ENCODE peak calls at places on chromosomes 7 and 10, in five cellular contexts. C, V, K, N and O are unnamed samples.

GRCh38 chr10:77377678-77378352 is 259.8 kb downstream of the KCNMA1 start:
- DNase-seq in C (no peak), K (no peak), N (no peak), V (no peak), O (no peak)

GRCh38 chr10:125797999-125798662 is 22.5 kb upstream of the MMP21 start:
- DNase-seq in N (no peak), V (no peak), C (no peak), K (no peak), O (no peak)

GRCh38 chr10:42593284-42593683 is 45.1 kb downstream of the ZNF33B start:
- DNase-seq in N (no peak), C (no peak), V (no peak), K (no peak), O (no peak)

GRCh38 chr10:132546567-132547420 is 9.2 kb downstream of the INPP5A start:
- DNase-seq in N (peak), C (no peak), V (peak), K (no peak), O (no peak)

GRCh38 chr10:84659027-84659426 is 330.6 kb downstream of the CCSER2 start:
- DNase-seq in C (no peak), K (no peak), V (no peak), N (no peak), O (no peak)

GRCh38 chr10:13223241-13223640 is 10.9 kb downstream of the UCMA start:
- DNase-seq in C (no peak), K (no peak), V (no peak), N (no peak), O (no peak)

GRCh38 chr10:107166378-107166777 is 1.9 kb upstream of the SORCS1 start:
- DNase-seq in C (no peak), K (no peak), V (no peak), N (no peak), O (no peak)

GRCh38 chr10:132460071-132460470 is 63.1 kb downstream of the PWWP2B start:
- DNase-seq in N (no peak), C (no peak), K (no peak), V (no peak), O (no peak)

GRCh38 chr7:25643285-25643684 is 415.0 kb upstream of the NPVF start:
- DNase-seq in C (no peak), N (no peak), V (no peak), K (no peak), O (no peak)

GRCh38 chr10:129048513-129048912 is 418.5 kb upstream of the MGMT start:
- DNase-seq in C (no peak), N (peak), V (no peak), K (no peak), O (no peak)

GRCh38 chr7:90568213-90568612 is 27.9 kb upstream of the CDK14 start:
- DNase-seq in K (peak), C (no peak), V (no peak), N (no peak), O (peak)

GRCh38 chr7:71752171-71752935 is 620.4 kb downstream of the GALNT17 start:
- DNase-seq in V (peak), N (no peak), C (peak), K (peak), O (peak)

GRCh38 chr7:112942981-112943380 is 143.6 kb downstream of the GPR85 start:
- DNase-seq in V (no peak), N (no peak), C (no peak), K (no peak), O (no peak)

GRCh38 chr7:149414745-149415390 is 46.0 kb downstream of the ZNF777 start:
- DNase-seq in V (peak), C (peak), N (no peak), K (peak), O (peak)

GRCh38 chr10:109855746-109856145 is 67.6 kb downstream of the XPNPEP1 start:
- DNase-seq in K (no peak), C (no peak), V (no peak), N (no peak), O (no peak)

GRCh38 chr10:110305767-110306451 is 1.2 kb upstream of the SMNDC1 start:
- DNase-seq in K (peak), C (peak), V (no peak), N (peak), O (peak)

GRCh38 chr10:106996510-106996909 is 168.0 kb downstream of the SORCS1 start:
- DNase-seq in K (no peak), N (no peak), C (no peak), V (no peak), O (no peak)

GRCh38 chr10:15254808-15255655 is 86.5 kb upstream of the NMT2 start:
- DNase-seq in V (no peak), K (no peak), N (no peak), C (no peak), O (no peak)

GRCh38 chr10:115826391-115826790 is 446.6 kb downstream of the GFRA1 start:
- DNase-seq in N (no peak), V (no peak), C (no peak), K (no peak), O (peak)

GRCh38 chr10:86202226-86202625 is 164.4 kb downstream of the GRID1 start:
- DNase-seq in V (no peak), C (no peak), N (no peak), K (no peak), O (no peak)

GRCh38 chr7:112869111-112869774 is 79.0 kb upstream of the TMEM168 start:
- DNase-seq in N (no peak), V (no peak), K (peak), C (peak), O (peak)

GRCh38 chr7:123797673-123798526 is 47.1 kb upstream of the HYAL4 start:
- DNase-seq in N (peak), V (no peak), K (peak), C (peak), O (peak)

GRCh38 chr7:112421666-112422486 is 28.4 kb upstream of the IFRD1 start:
- DNase-seq in K (peak), V (no peak), C (peak), N (no peak), O (no peak)

GRCh38 chr7:157464971-157465481 is 128.2 kb downstream of the DNAJB6 start:
- DNase-seq in K (no peak), C (no peak), V (no peak), N (no peak), O (no peak)

GRCh38 chr7:43199333-43199732 is 86.9 kb downstream of the HECW1 start:
- DNase-seq in N (no peak), K (peak), V (no peak), C (peak), O (peak)

GRCh38 chr10:14486777-14487510 is 156.2 kb upstream of the FRMD4A start:
- DNase-seq in N (no peak), C (no peak), V (no peak), K (no peak), O (no peak)

GRCh38 chr10:122974543-122975064 is 5.6 kb upstream of the PSTK start:
- DNase-seq in N (no peak), V (no peak), C (no peak), K (no peak), O (no peak)

GRCh38 chr10:74103560-74104248 is 46.9 kb downstream of the AP3M1 start:
- DNase-seq in K (peak), V (no peak), N (no peak), C (peak), O (peak)

GRCh38 chr7:17680026-17680425 is 260.3 kb downstream of the SNX13 start:
- DNase-seq in N (no peak), V (no peak), C (peak), K (peak), O (peak)

GRCh38 chr10:112314822-112315474 is 31.7 kb downstream of the TECTB start:
- DNase-seq in V (peak), N (peak), C (peak), K (peak), O (peak)

DNA sequence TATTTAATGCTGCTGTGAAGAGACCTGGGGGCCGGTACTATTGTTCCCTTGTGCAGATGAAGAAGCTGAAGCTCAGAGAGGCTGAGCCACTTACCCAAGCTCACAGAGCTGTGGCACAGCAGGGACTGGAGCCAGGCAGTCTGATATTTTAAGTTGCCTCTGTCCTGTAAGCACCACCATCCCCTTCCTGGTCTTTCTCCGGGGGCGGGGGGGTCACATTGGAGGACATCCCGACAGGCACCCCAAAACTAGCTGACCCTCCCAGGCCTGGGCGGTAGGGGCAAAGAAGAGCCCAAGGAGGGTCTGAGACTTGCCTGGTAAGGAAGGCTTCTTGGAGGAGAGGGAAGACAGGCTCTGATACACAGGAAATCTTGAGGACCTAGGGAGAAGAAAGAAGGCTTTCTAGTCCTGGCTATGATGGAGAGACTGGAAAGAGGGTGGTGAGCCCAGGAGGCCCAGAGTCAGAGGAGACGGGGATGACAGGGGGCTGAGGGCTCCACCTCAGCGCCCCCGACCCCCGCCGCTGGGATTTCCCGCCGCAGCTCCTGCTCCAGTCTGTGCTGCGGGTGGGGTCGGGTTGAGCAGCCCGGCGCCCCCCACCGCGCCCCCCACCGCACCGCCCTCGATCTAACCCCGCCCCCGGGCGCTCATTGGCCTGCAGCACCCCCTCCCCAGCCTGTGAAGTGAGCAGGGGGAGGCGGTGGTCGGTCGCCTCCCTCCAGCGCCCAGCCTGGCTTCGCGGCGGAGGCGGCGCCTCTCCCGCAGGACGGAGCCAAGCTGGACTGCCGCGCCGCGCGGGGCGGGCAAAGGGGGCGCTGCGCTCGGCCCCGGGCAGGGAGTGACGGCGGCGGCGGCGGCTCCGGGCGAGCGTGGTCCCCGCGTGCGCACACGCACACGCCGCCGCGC is at the start of gene ADCYAP1R1:
- DNase-seq in K (no peak), V (peak), C (no peak), N (no peak), O (no peak)
- H3K4me3 ChIP-seq in K (no peak), V (peak), C (no peak), N (no peak), O (no peak)

GRCh38 chr10:80530251-80530650 is 7.5 kb upstream of the SH2D4B start:
- DNase-seq in C (peak), V (no peak), N (no peak), K (peak), O (no peak)
- TF ChIP-seq CTCF in C (peak), V (peak), N (peak), K (peak), O (peak)

DNA sequence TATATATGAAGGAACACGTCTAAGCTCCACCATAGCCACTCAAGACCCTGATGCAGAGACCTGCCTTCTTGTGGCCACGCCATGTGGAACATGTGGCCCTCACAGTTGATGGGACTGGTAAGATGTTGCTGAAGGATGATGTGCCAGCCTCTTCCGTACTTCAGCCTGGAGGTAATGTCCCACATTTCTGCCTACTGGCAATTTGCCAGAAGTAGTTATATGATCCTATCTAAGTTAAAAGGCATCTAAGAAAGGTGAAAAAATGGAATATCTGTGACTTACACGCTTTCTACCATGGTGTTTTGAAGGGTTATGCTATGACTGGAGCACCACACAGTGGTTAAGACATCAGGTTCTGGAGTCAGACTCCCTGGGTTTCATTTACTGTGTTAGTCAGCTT is 948.7 kb upstream of the GHITM start:
- DNase-seq in V (no peak), N (no peak), K (no peak), C (no peak), O (no peak)
- H3K4me3 ChIP-seq in V (no peak), N (no peak), K (no peak), C (no peak), O (no peak)

GRCh38 chr10:60613434-60613833 is 164.8 kb upstream of the CDK1 start:
- DNase-seq in C (no peak), V (no peak), K (no peak), N (no peak), O (no peak)

GRCh38 chr10:60623627-60624026 is 154.7 kb upstream of the CDK1 start:
- DNase-seq in K (no peak), C (no peak), V (no peak), N (no peak), O (no peak)

GRCh38 chr10:60621018-60621417 is 157.3 kb upstream of the CDK1 start:
- DNase-seq in C (no peak), V (no peak), N (no peak), K (no peak), O (no peak)

GRCh38 chr10:60615551-60615950 is 162.7 kb upstream of the CDK1 start:
- DNase-seq in N (no peak), K (peak), C (no peak), V (no peak), O (peak)

DNA sequence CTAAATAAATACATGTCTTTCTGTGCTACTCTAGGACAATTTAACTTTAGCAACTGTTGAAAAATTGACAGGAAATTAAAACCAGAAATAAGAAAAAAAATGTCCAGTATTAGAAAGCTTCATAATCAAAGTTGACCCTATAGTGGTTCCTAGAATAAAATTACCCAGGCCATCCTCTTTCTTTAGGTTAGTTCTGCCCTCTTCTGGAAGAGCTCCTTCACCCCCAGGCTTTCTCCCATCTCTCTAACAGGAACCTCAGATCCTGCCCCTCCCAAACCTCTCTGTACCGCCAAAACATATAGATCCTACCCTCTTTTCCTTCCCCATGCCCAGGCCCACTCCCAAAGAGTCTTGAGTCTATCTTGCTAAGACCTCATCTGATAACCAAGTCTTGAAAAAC is 159.4 kb upstream of the CDK1 start:
- DNase-seq in N (no peak), V (no peak), C (no peak), K (no peak), O (peak)
- TF ChIP-seq CTCF in N (no peak), V (peak), C (no peak), K (no peak), O (no peak)

GRCh38 chr10:45376364-45376801 is 2.4 kb downstream of the ALOX5 start:
- DNase-seq in K (no peak), V (no peak), N (no peak), C (no peak), O (no peak)

GRCh38 chr10:45378866-45379265 is 4.8 kb downstream of the ALOX5 start:
- DNase-seq in V (no peak), K (no peak), C (no peak), N (no peak), O (no peak)

GRCh38 chr10:45379303-45379726 is 5.3 kb downstream of the ALOX5 start:
- DNase-seq in C (no peak), K (no peak), N (no peak), V (no peak), O (no peak)

GRCh38 chr10:45377321-45377720 is 3.3 kb downstream of the ALOX5 start:
- DNase-seq in V (no peak), C (no peak), N (no peak), K (no peak), O (no peak)

GRCh38 chr10:45377858-45378257 is 3.8 kb downstream of the ALOX5 start:
- DNase-seq in C (no peak), V (no peak), K (no peak), N (no peak), O (no peak)
- H3K4me3 ChIP-seq in C (no peak), V (no peak), K (no peak), N (no peak), O (no peak)